ENCODE peak calls at places on chromosomes 3 and 15, in four cellular contexts. I is ovary, A is body of pancreas, J is heart left ventricle. B is an unnamed sample.

GRCh38 chr15:31349233-31350141 is 22.9 kb downstream of the KLF13 start:
- DNase-seq in I (no peak), A (peak; percentile 22), J (no peak), B (no peak)

GRCh38 chr3:129278439-129278969 is at the start of gene HMCES:
- DNase-seq in I (peak; percentile 94), A (peak; percentile 92), J (peak; percentile 97), B (peak; percentile 70)

GRCh38 chr3:136193273-136194043 is 2.7 kb downstream of the MSL2 start:
- DNase-seq in I (no peak), A (no peak), J (no peak), B (no peak)

GRCh38 chr3:128277378-128278049 is 124.2 kb downstream of the EEFSEC start:
- DNase-seq in I (no peak), A (no peak), J (no peak), B (no peak)

GRCh38 chr3:125061170-125061569 is 5.4 kb upstream of the HEG1 start:
- DNase-seq in I (peak; percentile 60), A (no peak), J (peak; percentile 73), B (no peak)

GRCh38 chr15:48416301-48416700 is 85.1 kb downstream of the DUT start:
- DNase-seq in I (no peak), A (no peak), J (no peak), B (no peak)

GRCh38 chr3:119834754-119835365 is 53.0 kb downstream of the NR1I2 start:
- DNase-seq in I (no peak), A (no peak), J (no peak), B (no peak)

GRCh38 chr3:72836923-72837322 is 11.3 kb downstream of the SHQ1 start:
- DNase-seq in I (peak; percentile 25), A (peak; percentile 90), J (peak; percentile 83), B (no peak)

GRCh38 chr3:14261229-14261628 is 82.6 kb downstream of the LSM3 start:
- DNase-seq in I (peak; percentile 89), A (peak; percentile 79), J (peak; percentile 83), B (peak; percentile 66)

GRCh38 chr3:1082024-1082633 is 10.7 kb upstream of the CNTN6 start:
- DNase-seq in I (no peak), A (peak; percentile 61), J (no peak), B (peak; percentile 61)

GRCh38 chr3:172040078-172040975 is 949 bp downstream of the FNDC3B start:
- DNase-seq in I (peak; percentile 88), A (peak; percentile 89), J (peak; percentile 90), B (peak; percentile 83)

GRCh38 chr3:170055209-170055608 is 17.4 kb downstream of the GPR160 start:
- DNase-seq in I (no peak), A (no peak), J (no peak), B (peak; percentile 23)

GRCh38 chr3:10753964-10754363 is 62.1 kb upstream of the SLC6A11 start:
- DNase-seq in I (no peak), A (no peak), J (peak; percentile 34), B (peak; percentile 51)

GRCh38 chr3:193190387-193190786 is 50.6 kb upstream of the PLAAT1 start:
- DNase-seq in I (no peak), A (no peak), J (no peak), B (no peak)

DNA sequence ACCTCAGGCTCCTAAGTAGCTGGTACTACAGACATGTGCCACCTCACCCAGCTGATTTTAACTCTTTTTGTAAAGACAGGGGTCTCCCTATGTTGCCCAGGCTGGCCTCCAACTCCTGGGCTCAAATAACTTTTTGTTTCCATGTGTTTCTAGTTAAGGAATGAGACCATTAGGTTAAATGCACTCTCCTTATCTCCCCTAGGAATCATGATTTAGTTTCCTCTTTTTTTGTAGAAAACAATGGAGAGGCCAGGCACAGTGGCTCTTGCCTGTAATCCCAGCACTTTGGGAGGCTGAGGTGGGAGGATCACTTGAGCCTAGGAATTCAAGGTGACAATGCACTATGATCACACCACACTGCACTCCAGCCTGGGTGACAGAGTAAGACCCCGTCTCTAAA is 198.8 kb upstream of the C2CD4B start:
- DNase-seq in I (no peak), A (no peak), J (no peak), B (no peak)
- H3K4me3 ChIP-seq in I (no peak overlapping the region), A (no peak overlapping the region), J (no peak overlapping the region), B (no peak overlapping the region)

DNA sequence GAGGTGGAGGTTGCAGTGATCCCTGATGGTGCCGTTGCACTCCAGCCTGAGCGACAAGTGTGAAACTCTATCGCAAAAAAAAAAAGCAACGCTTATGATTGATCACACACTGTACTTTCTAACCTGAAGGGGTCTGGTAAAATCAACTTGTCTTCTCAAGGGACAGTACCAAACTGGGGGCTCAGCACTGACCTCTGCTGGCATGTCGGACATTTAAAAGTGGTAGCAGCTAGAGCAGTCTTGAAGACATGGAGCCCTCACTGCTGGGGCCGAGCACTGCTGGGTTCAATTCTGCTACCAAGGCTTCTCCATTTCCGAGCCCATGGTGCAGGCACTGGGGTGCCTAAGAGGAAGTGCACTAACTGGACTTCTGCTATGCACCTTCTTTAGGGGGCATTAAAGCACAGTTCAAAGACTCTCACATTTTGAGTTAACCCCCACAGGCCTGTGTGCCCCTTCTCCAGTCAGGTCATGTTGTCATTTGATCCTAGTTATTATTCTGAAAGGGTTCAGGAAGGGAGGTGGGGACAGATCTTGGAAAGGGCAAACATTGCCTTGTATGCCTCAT is 26.4 kb upstream of the LAMP3 start:
- DNase-seq in I (peak; percentile 33), A (peak; percentile 40), J (peak; percentile 33), B (peak; percentile 25)
- TF ChIP-seq CTCF in I (no peak), A (peak; percentile 34), J (peak; percentile 18), B (peak; percentile 66)

DNA sequence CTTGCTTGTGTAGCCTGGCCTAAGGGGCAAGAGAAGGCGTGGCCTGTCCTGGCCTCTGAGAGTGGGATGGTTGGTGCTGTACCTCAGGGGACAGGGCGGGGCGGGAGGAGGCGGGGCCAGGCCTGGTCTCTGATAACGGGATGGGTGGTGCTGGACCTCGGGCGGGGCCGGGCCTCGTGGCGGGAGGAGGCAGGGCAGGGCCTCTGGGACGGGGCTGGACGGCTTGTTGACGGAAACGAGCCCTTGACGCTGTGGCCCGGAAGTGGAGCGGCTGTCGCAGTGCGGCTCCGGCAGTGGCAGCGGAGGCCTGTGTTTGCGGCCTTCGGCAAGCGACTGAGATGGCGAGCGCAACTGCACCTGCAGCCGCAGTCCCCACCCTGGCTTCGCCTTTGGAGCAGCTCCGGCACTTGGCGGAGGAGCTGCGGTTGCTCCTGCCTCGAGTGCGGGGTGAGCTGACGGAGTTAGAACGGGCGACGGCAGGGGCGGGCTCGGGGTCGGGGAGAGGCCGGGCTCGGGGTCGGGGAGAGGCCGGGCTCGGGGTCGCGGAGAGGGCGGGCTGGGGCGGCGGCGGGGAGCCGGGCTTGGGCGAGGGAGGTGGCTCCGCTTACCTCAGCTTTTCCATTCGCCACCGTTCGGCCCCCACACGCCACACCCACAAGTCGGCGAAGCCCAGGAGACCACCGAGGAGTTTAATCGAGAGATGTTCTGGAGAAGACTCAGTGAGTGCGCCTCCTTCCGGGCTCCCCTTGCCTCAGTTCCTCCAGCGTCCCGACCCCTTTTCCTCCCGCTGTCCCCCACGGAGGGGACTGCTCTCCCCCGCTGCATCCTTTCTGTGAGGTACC is at the start of gene CCNDBP1:
- DNase-seq in I (peak; percentile 84), A (peak; percentile 97), J (peak; percentile 94), B (peak; percentile 69)
- H3K27ac ChIP-seq in I (peak within 1 kb of the TSS; percentile 58), A (peak within 1 kb of the TSS; percentile 77), J (peak within 1 kb of the TSS; percentile 92), B (peak within 1 kb of the TSS; percentile 13)

DNA sequence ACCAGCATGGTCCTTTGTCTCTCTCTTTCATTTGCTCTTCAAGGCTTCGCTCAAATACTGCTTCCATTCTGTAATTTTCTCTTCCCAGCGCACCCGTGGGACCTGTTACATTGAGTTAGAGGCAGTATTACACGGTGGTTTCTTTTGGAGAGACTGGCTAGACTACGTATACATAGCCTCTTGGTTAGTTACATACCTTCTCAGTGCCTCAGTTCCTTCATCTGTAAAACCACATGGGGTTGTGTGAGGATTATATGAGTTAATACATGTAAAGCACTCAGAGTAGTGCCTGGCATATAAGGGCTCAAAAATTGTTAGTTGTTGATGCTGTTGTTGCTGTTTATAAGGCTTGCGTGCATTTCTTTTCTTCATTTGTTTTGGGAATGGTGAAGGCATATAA is 33.8 kb downstream of the UBE2E2 start:
- DNase-seq in I (no peak), A (no peak), J (no peak), B (no peak)
- H3K4me3 ChIP-seq in I (no peak overlapping the region), A (no peak overlapping the region), J (no peak overlapping the region), B (no peak overlapping the region)

GRCh38 chr3:47394140-47394855 is 13.5 kb downstream of the PTPN23 start:
- DNase-seq in I (no peak), A (no peak), J (no peak), B (peak; percentile 54)
- TF ChIP-seq CTCF in I (no peak), A (peak; percentile 29), J (no peak), B (no peak)

GRCh38 chr3:179100652-179101051 is 29.0 kb upstream of the ZMAT3 start:
- DNase-seq in I (no peak), A (no peak), J (no peak), B (peak; percentile 40)
- H3K27ac ChIP-seq in I (no peak overlapping the region), A (no peak overlapping the region), J (no peak overlapping the region), B (no peak overlapping the region)

DNA sequence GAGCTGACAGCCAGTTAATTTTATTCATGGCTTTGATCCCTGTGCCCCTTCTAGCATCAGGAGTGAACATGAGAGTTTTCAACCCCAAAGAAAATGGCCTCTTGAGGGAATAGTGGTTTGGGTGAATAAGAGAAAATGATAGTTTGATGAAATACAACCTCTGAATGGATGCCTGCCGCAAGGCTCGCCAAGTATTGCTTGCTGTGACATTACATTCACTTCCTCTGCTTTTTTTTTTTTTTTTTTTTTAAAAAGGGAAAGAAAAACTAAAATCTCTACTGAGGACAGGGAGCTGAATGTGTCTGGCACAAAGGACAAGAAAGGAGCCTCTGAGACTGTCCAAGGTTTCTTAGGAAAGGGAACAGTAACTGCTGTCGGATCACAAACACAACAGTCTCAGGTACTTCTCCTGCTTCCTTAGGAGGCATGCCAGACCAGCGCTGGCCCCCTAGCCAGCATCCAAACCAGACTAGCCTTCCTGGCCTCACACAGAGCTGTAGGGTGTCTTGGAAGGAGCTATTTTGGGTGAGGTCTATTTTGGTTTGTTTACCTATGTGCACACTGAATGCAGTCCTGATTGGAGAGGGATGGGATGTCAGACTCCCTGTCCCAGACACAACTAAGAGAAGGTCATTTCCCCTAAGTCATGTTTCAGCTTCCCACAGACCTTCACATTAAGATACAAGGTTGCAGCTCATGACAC is 29.0 kb downstream of the CCDC80 start:
- DNase-seq in I (no peak), A (no peak), J (no peak), B (no peak)
- H3K4me3 ChIP-seq in I (no peak overlapping the region), A (no peak overlapping the region), J (no peak overlapping the region), B (no peak overlapping the region)